ENCODE peak calls at places on chromosomes 16 and 17, in four cellular contexts. J, T, O and U are unnamed samples.

GRCh38 chr17:37179893-37180292 is 195.9 kb upstream of the C17orf78 start:
- DNase-seq in O (peak; percentile 51), J (peak; percentile 55), T (peak; percentile 49), U (peak; percentile 40)

GRCh38 chr17:19371259-19372003 is 6.9 kb upstream of the MAPK7 start:
- DNase-seq in J (no peak), T (no peak), O (no peak), U (no peak)

GRCh38 chr16:3789375-3790067 is 72.2 kb upstream of the TRAP1 start:
- DNase-seq in J (no peak), O (no peak), T (no peak), U (no peak)

GRCh38 chr17:81711814-81712467 is at the start of gene SLC25A10:
- DNase-seq in J (peak; percentile 51), T (peak; percentile 52), O (peak; percentile 39), U (no peak)

GRCh38 chr17:16351831-16352230 is 1.4 kb downstream of the CENPV start:
- DNase-seq in T (peak; percentile 44), O (peak; percentile 16), J (peak; percentile 56), U (no peak)

GRCh38 chr17:64492481-64493109 is 4.3 kb downstream of the POLG2 start:
- DNase-seq in T (no peak), J (no peak), O (no peak), U (no peak)

GRCh38 chr17:18231156-18231555 is 5.7 kb downstream of the LLGL1 start:
- DNase-seq in T (no peak), J (no peak), O (no peak), U (no peak)

GRCh38 chr16:1533443-1533951 is at the start of gene TMEM204:
- DNase-seq in O (peak; percentile 46), J (peak; percentile 86), T (peak; percentile 89), U (no peak)

GRCh38 chr17:4152471-4152870 is 9.5 kb downstream of the CYB5D2 start:
- DNase-seq in J (no peak), O (peak; percentile 54), T (peak; percentile 52), U (no peak)

GRCh38 chr16:20415541-20415940 is 6.2 kb downstream of the ACSM5 start:
- DNase-seq in J (no peak), T (no peak), O (no peak), U (no peak)

GRCh38 chr17:71251276-71251675 is 869.5 kb upstream of the SOX9 start:
- DNase-seq in O (peak; percentile 1), J (no peak), T (peak; percentile 69), U (no peak)

GRCh38 chr17:82529914-82530300 is 10.4 kb downstream of the FOXK2 start:
- DNase-seq in O (no peak), J (no peak), T (no peak), U (no peak)

GRCh38 chr16:58032710-58033293 is 7.2 kb downstream of the MMP15 start:
- DNase-seq in T (no peak), J (no peak), O (no peak), U (no peak)

GRCh38 chr16:66899945-66900688 is 18.6 kb downstream of the CDH16 start:
- DNase-seq in T (peak; percentile 51), O (peak; percentile 75), J (peak; percentile 78), U (no peak)

GRCh38 chr17:81194941-81195901 is 27.5 kb downstream of the CEP131 start:
- DNase-seq in T (no peak), J (no peak), O (no peak), U (no peak)

GRCh38 chr16:56625140-56625942 is at the start of gene MT1E:
- DNase-seq in O (peak; percentile 70), J (peak; percentile 82), T (peak; percentile 80), U (no peak)

GRCh38 chr17:29495011-29495410 is 71.8 kb downstream of the ABHD15 start:
- DNase-seq in T (peak; percentile 34), O (no peak), J (peak; percentile 23), U (no peak)
- H3K4me3 ChIP-seq in T (no peak overlapping the region), O (no peak overlapping the region), J (no peak overlapping the region), U (no peak overlapping the region)

GRCh38 chr17:79818026-79818758 is 21.0 kb downstream of the CBX4 start:
- DNase-seq in J (no peak), T (no peak), O (no peak), U (no peak)
- TF ChIP-seq CTCF in J (no peak), T (no peak), O (no peak), U (no peak)

DNA sequence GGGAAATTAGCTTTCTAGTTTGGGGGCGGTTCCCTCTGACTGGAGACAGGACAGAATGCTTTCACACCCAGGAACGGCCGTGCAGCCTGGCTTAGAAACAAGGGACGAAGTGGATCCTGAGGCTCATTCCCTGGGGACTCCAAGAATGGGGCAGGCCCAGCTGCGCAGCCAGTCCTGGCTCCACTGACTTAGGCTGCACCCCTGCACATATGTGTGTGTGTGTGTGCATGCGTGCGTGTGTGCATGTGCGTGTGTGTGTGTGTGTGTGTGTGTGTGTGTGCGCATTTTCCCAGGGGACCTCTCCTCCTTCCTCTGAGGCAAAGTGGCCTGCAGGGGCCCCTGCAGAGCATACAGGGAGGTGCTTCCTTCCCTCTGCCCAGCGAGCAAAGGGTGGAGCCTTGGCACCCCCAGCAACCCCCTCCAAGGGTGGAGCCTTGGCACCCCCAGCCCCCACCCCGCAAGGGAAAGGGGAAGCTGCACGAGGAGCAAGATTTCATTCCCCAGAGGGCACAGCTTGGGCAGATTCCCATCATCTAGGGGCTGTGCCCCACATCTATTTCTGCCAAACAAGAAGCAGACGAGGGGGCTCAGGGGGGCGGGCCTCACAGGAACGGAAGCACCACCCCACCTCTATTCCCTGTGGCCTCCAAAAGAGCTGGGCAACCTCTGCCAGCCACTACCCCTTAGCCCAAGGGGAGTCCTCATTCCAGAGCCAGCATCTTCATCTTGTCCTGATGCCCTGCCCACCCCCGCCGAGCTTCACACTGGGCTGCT is 97.6 kb upstream of the CBX4 start:
- DNase-seq in J (no peak), O (no peak), T (peak; percentile 27), U (no peak)
- H3K4me3 ChIP-seq in J (no peak overlapping the region), O (no peak overlapping the region), T (no peak overlapping the region), U (no peak overlapping the region)

GRCh38 chr17:21090889-21091618 is 35.7 kb upstream of the DHRS7B start:
- DNase-seq in T (no peak), J (peak; percentile 35), O (no peak), U (no peak)
- TF ChIP-seq CTCF in T (no peak), J (no peak), O (no peak), U (no peak)

DNA sequence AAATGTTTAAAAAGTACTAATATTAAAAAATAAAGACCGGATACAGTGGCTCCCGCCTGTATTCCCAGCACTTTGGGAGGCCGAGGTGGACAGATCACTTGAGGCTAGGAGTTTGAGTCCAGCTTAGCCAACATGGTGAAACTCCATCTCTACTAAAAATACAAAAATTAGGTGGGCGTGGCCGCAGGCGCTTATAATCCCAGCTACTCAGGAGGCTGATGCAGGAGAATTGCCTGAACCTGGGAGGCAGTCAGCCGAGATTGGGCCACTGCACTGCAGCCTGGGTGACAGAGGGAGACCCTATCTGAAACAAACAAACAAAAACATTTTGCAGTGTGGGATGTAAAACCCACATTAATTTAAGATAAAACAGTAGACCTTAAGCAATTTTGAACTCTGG is 11.8 kb downstream of the CDC27 start:
- DNase-seq in T (no peak), J (no peak), O (no peak), U (no peak)
- H3K4me3 ChIP-seq in T (no peak overlapping the region), J (no peak overlapping the region), O (no peak overlapping the region), U (no peak overlapping the region)